ENCODE peak calls at places on chromosomes 5 and 9, in seven cellular contexts. G is coronary artery; N is AG09319; I is Peyer's patch; U is fibroblast of the aortic adventitia; C is CD4-positive, alpha-beta T cell; F is mesothelial cell of epicardium. W is an unnamed sample.
A peak's percentile ranks its signal among the peaks of the same experiment; 100 is the strongest.

GRCh38 chr9:106920701-106921283 is 57.8 kb downstream of the ZNF462 start:
- DNase-seq in N (no peak), G (no peak), C (no peak), I (no peak), U (peak; percentile 75), F (no peak), W (no peak)

GRCh38 chr9:120891255-120891954 is 14.4 kb upstream of the PHF19 start:
- DNase-seq in N (no peak), F (no peak), C (peak; percentile 77), I (peak; percentile 69), G (no peak), U (no peak), W (no peak)

GRCh38 chr9:16501098-16501663 is 369.3 kb downstream of the BNC2 start:
- DNase-seq in G (no peak), C (no peak), U (peak; percentile 77), N (no peak), F (no peak), I (no peak), W (no peak)

GRCh38 chr5:144198386-144198785 is 27.7 kb downstream of the KCTD16 start:
- DNase-seq in I (no peak), U (peak; percentile 28), C (no peak), N (no peak), G (no peak), F (no peak), W (no peak)

GRCh38 chr9:127578952-127579853 is 32.9 kb upstream of the STXBP1 start:
- DNase-seq in G (peak; percentile 96), F (no peak), C (peak; percentile 67), N (peak; percentile 94), I (peak; percentile 43), U (peak; percentile 96), W (no peak)

GRCh38 chr5:16550316-16550952 is 66.4 kb downstream of the RETREG1 start:
- DNase-seq in U (peak; percentile 46), I (no peak), N (no peak), G (no peak), C (no peak), F (no peak), W (no peak)

GRCh38 chr5:77839691-77840090 is 63.6 kb upstream of the TBCA start:
- DNase-seq in N (no peak), F (no peak), U (no peak), C (no peak), I (no peak), G (no peak), W (no peak)

GRCh38 chr9:34591911-34592866 is 2.7 kb upstream of the CNTFR start:
- DNase-seq in I (no peak), C (no peak), N (no peak), G (no peak), F (no peak), U (no peak), W (no peak)

GRCh38 chr5:131171276-131171815 is 602 bp downstream of the LYRM7 start:
- DNase-seq in C (no peak), N (no peak), G (no peak), U (no peak), I (no peak), F (no peak), W (no peak)

GRCh38 chr5:123089971-123090640 is 1.1 kb downstream of the PRDM6 start:
- DNase-seq in U (peak; percentile 25), N (no peak), F (peak; percentile 67), G (no peak), C (no peak), I (no peak), W (no peak)

GRCh38 chr9:69204869-69205268 is 30.8 kb downstream of the TJP2 start:
- DNase-seq in C (no peak), U (peak; percentile 89), G (no peak), F (no peak), N (no peak), I (no peak), W (no peak)

GRCh38 chr5:108983456-108984092 is 235.9 kb downstream of the FER start:
- DNase-seq in I (no peak), N (no peak), U (no peak), F (no peak), G (no peak), C (no peak), W (no peak)

GRCh38 chr5:1164696-1165630 is 36.4 kb upstream of the SLC6A19 start:
- DNase-seq in F (no peak), G (no peak), I (no peak), C (no peak), U (no peak), N (no peak), W (no peak)

GRCh38 chr9:2991292-2991691 is 147.4 kb upstream of the PUM3 start:
- DNase-seq in N (no peak), U (peak; percentile 10), F (no peak), I (no peak), C (no peak), G (no peak), W (no peak)

GRCh38 chr5:107242861-107243579 is 427.7 kb downstream of the EFNA5 start:
- DNase-seq in C (no peak), I (no peak), F (no peak), G (no peak), N (no peak), U (no peak), W (no peak)

GRCh38 chr5:32600057-32600622 is 14.8 kb downstream of the SUB1 start:
- DNase-seq in N (peak; percentile 76), C (no peak), F (no peak), I (no peak), U (peak; percentile 99), G (no peak), W (no peak)

GRCh38 chr5:1727571-1727970 is 72.1 kb downstream of the MRPL36 start:
- DNase-seq in F (peak; percentile 20), G (peak; percentile 45), C (no peak), N (no peak), I (peak; percentile 9), U (no peak), W (peak; percentile 7)

GRCh38 chr9:121772600-121773285 is 121.3 kb downstream of the DAB2IP start:
- DNase-seq in F (no peak), I (no peak), N (no peak), G (peak; percentile 84), C (no peak), U (no peak), W (no peak)

GRCh38 chr5:115624994-115625393 is 842 bp downstream of the TMED7 start:
- DNase-seq in N (no peak), I (no peak), U (no peak), G (no peak), F (no peak), C (no peak), W (no peak)

GRCh38 chr5:115625579-115626443 is at the start of gene TMED7:
- DNase-seq in F (peak; percentile 97), N (peak; percentile 94), U (peak; percentile 97), G (peak; percentile 99), C (peak; percentile 100), I (peak; percentile 100), W (peak; percentile 96)

GRCh38 chr5:115627295-115627825 is 1.5 kb upstream of the TMED7 start:
- DNase-seq in I (no peak), C (no peak), G (no peak), N (no peak), F (no peak), U (no peak), W (no peak)

GRCh38 chr5:115623632-115624031 is 2.2 kb downstream of the TMED7 start:
- DNase-seq in C (no peak), G (no peak), U (no peak), F (no peak), I (no peak), N (no peak), W (no peak)

DNA sequence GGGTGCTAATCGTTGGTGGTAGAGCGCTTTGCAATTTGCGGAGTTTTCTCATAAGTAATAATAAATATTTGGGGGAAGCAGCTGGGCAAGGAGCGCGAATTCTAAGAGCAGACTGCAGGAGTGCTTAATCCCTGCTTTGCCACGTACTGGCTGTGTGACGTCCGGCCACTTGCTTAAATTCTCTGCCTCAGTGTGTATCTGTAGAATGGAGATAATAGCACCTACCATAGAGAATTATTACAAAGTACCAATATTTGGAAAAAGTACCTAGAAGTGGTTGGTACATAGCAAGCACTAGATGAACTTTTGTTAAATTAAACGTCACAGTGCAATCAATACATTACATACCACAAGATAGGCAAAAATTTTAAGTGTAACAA is 598 bp upstream of the TMED7 start:
- DNase-seq in N (no peak), G (no peak), F (no peak), C (no peak), I (no peak), U (peak; percentile 65), W (no peak)
- TF ChIP-seq CTCF in N (no peak), G (no peak), F (no peak), C (no peak), I (no peak), U (no peak), W (no peak)

GRCh38 chr5:10279925-10280720 is 27.6 kb downstream of the CMBL start:
- DNase-seq in G (no peak), N (no peak), I (peak; percentile 1), C (no peak), U (no peak), F (no peak), W (no peak)

GRCh38 chr5:10286552-10287227 is 21.0 kb downstream of the CMBL start:
- DNase-seq in G (no peak), I (no peak), N (no peak), U (peak; percentile 85), C (no peak), F (no peak), W (no peak)

GRCh38 chr5:10288600-10289213 is 19.0 kb downstream of the CMBL start:
- DNase-seq in U (no peak), G (no peak), N (no peak), C (peak; percentile 20), F (peak; percentile 46), I (peak; percentile 48), W (no peak)

GRCh38 chr5:10279328-10279727 is 28.4 kb downstream of the CMBL start:
- DNase-seq in I (no peak), N (no peak), F (no peak), U (no peak), G (no peak), C (no peak), W (no peak)

GRCh38 chr5:10283927-10284635 is 23.6 kb downstream of the CMBL start:
- DNase-seq in U (peak; percentile 79), C (peak; percentile 70), I (peak; percentile 77), G (peak; percentile 82), F (peak; percentile 89), N (peak; percentile 42), W (peak; percentile 72)
- TF ChIP-seq CTCF in U (peak; percentile 98), C (peak; percentile 99), I (peak; percentile 92), G (peak; percentile 87), F (peak; percentile 90), N (peak; percentile 94), W (peak; percentile 89)

DNA sequence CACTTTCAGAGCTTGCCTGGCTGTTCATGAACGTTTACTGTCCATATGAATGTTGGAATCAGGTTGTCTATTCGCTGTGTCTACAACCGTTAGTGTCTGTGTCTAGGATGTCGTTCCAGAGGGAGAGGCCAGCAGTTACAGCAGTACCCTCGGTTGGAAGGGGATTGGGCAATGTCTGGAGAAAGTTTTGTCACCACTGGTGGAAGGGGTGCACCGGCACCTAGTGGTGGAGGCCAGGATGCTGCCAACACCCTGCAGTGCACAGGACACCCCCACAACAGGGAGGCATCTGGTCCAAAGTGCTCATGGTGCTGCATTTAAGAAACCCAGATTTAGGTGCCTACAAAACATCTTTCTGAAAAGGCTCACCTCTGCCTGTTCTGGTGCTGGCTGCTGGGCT is 220.7 kb downstream of the FANCC start:
- DNase-seq in G (no peak), C (no peak), I (no peak), U (no peak), N (no peak), F (no peak), W (no peak)
- TF ChIP-seq CTCF in G (no peak), C (no peak), I (peak; percentile 8), U (no peak), N (no peak), F (no peak), W (no peak)

GRCh38 chr5:68476854-68477253 is 261.3 kb downstream of the PIK3R1 start:
- DNase-seq in I (no peak), U (no peak), C (no peak), G (no peak), F (no peak), N (no peak), W (no peak)
- TF ChIP-seq CTCF in I (no peak), U (no peak), C (no peak), G (no peak), F (no peak), N (no peak), W (peak; percentile 11)